ENCODE peak calls at places on chromosome 18, in five cellular contexts. O is SIG-M5, W is iris pigment epithelial cell, D is activated T-helper 1 cell treated with Interleukin-2 at 50 U/mL for 16 hours, P is fibroblast of mammary gland. C is an unnamed sample.

GRCh38 chr18:10230072-10230471 is 224.4 kb upstream of the APCDD1 start:
- DNase-seq in P (peak), O (no peak), D (no peak), W (peak), C (peak)

GRCh38 chr18:3524706-3525105 is 74.7 kb downstream of the TGIF1 start:
- DNase-seq in P (no peak), O (no peak), D (no peak), W (no peak), C (no peak)

GRCh38 chr18:21809725-21810124 is 69.1 kb downstream of the MIB1 start:
- DNase-seq in D (no peak), O (no peak), P (no peak), W (no peak), C (no peak)

GRCh38 chr18:8177330-8178016 is 431.8 kb upstream of the RAB12 start:
- DNase-seq in P (peak), D (no peak), W (peak), O (no peak), C (peak)

GRCh38 chr18:50128506-50129271 is 66.3 kb downstream of the MYO5B start:
- DNase-seq in W (no peak), O (no peak), D (no peak), P (no peak), C (no peak)

GRCh38 chr18:14100503-14101286 is 31.5 kb downstream of the ZNF519 start:
- DNase-seq in W (no peak), D (no peak), P (no peak), O (no peak), C (no peak)

GRCh38 chr18:47558110-47558750 is 306.8 kb upstream of the SKOR2 start:
- DNase-seq in P (no peak), O (no peak), W (no peak), D (no peak), C (no peak)

GRCh38 chr18:4394700-4395099 is 60.4 kb downstream of the DLGAP1 start:
- DNase-seq in P (no peak), O (no peak), W (no peak), D (no peak), C (no peak)

GRCh38 chr18:78596794-78597193 is 382.8 kb upstream of the SALL3 start:
- DNase-seq in P (no peak), D (no peak), W (peak), O (no peak), C (no peak)

GRCh38 chr18:51066273-51066672 is 36.3 kb downstream of the SMAD4 start:
- DNase-seq in P (peak), D (no peak), O (no peak), W (peak), C (no peak)

GRCh38 chr18:69787825-69788547 is 159.7 kb downstream of the CD226 start:
- DNase-seq in D (no peak), P (peak), O (no peak), W (peak), C (no peak)

GRCh38 chr18:39571511-39571910 is 2005.9 kb upstream of the CELF4 start:
- DNase-seq in W (peak), O (no peak), D (no peak), P (peak), C (peak)

GRCh38 chr18:48215876-48216638 is 193.1 kb downstream of the ZBTB7C start:
- DNase-seq in D (no peak), W (no peak), O (no peak), P (no peak), C (no peak)

GRCh38 chr18:25176516-25177042 is 175.4 kb downstream of the ZNF521 start:
- DNase-seq in W (no peak), O (no peak), P (no peak), D (no peak), C (no peak)

GRCh38 chr18:76493213-76494107 is 1.6 kb downstream of the ZNF516 start:
- DNase-seq in P (peak), O (no peak), D (no peak), W (peak), C (peak)

GRCh38 chr18:59968583-59968982 is 68.8 kb downstream of the PMAIP1 start:
- DNase-seq in D (no peak), P (no peak), O (no peak), W (no peak), C (no peak)

GRCh38 chr18:48575301-48575657 is 36.4 kb downstream of the CTIF start:
- DNase-seq in P (no peak), D (no peak), W (no peak), O (no peak), C (no peak)

C was measured in NAMALWA.